ENCODE peak calls at places on chromosome 21, in four cellular contexts. One of them, this sample, is unnamed.

GRCh38 chr21:17901458-17902092 is 82.4 kb upstream of the C21orf91 start:
- DNase-seq in HepG2: no peak
- DNase-seq in K562: no peak
- DNase-seq in GM12878: peak; percentile 23
- DNase-seq in this sample: no peak

GRCh38 chr21:15763359-15763758 is 33.6 kb downstream of the USP25 start:
- DNase-seq in HepG2: no peak
- DNase-seq in K562: no peak
- DNase-seq in GM12878: no peak
- DNase-seq in this sample: no peak

GRCh38 chr21:38958940-38959685 is 153.4 kb downstream of the ETS2 start:
- DNase-seq in HepG2: peak; percentile 62
- DNase-seq in K562: no peak
- DNase-seq in GM12878: no peak
- DNase-seq in this sample: no peak

GRCh38 chr21:35026617-35027557 is 22.2 kb downstream of the RUNX1 start:
- DNase-seq in HepG2: peak; percentile 95
- DNase-seq in K562: peak; percentile 84
- DNase-seq in GM12878: no peak
- DNase-seq in this sample: no peak

GRCh38 chr21:38824124-38824822 is 18.5 kb downstream of the ETS2 start:
- DNase-seq in HepG2: peak; percentile 95
- DNase-seq in K562: no peak
- DNase-seq in GM12878: no peak
- DNase-seq in this sample: no peak

GRCh38 chr21:28393279-28393678 is 599.4 kb downstream of the LTN1 start:
- DNase-seq in HepG2: no peak
- DNase-seq in K562: no peak
- DNase-seq in GM12878: no peak
- DNase-seq in this sample: no peak

GRCh38 chr21:15841856-15842564 is 112.2 kb downstream of the USP25 start:
- DNase-seq in HepG2: no peak
- DNase-seq in K562: no peak
- DNase-seq in GM12878: no peak
- DNase-seq in this sample: no peak

GRCh38 chr21:28543975-28544374 is 448.7 kb downstream of the LTN1 start:
- DNase-seq in HepG2: no peak
- DNase-seq in K562: no peak
- DNase-seq in GM12878: no peak
- DNase-seq in this sample: no peak

GRCh38 chr21:28943631-28944030 is 49.0 kb downstream of the LTN1 start:
- DNase-seq in HepG2: no peak
- DNase-seq in K562: no peak
- DNase-seq in GM12878: no peak
- DNase-seq in this sample: no peak

GRCh38 chr21:14758849-14759248 is 212.7 kb upstream of the SAMSN1 start:
- DNase-seq in HepG2: no peak
- DNase-seq in K562: no peak
- DNase-seq in GM12878: no peak
- DNase-seq in this sample: no peak

GRCh38 chr21:27246741-27247140 is 279.9 kb upstream of the ADAMTS5 start:
- DNase-seq in HepG2: no peak
- DNase-seq in K562: no peak
- DNase-seq in GM12878: no peak
- DNase-seq in this sample: no peak

GRCh38 chr21:46326110-46326703 is 2.3 kb downstream of the PCNT start:
- DNase-seq in HepG2: peak; percentile 32
- DNase-seq in K562: no peak
- DNase-seq in GM12878: no peak
- DNase-seq in this sample: no peak

GRCh38 chr21:46323710-46324389 is at the start of the genes C21orf58 and PCNT:
- DNase-seq in HepG2: peak; percentile 92
- DNase-seq in K562: peak; percentile 99
- DNase-seq in GM12878: peak; percentile 89
- DNase-seq in this sample: peak; percentile 93

GRCh38 chr21:46323227-46323709 is 402 bp downstream of the C21orf58 start:
- DNase-seq in HepG2: no peak
- DNase-seq in K562: no peak
- DNase-seq in GM12878: no peak
- DNase-seq in this sample: no peak

GRCh38 chr21:46325073-46325912 is 1.3 kb downstream of the PCNT start:
- DNase-seq in HepG2: peak; percentile 35
- DNase-seq in K562: peak; percentile 62
- DNase-seq in GM12878: no peak
- DNase-seq in this sample: peak; percentile 28

DNA sequence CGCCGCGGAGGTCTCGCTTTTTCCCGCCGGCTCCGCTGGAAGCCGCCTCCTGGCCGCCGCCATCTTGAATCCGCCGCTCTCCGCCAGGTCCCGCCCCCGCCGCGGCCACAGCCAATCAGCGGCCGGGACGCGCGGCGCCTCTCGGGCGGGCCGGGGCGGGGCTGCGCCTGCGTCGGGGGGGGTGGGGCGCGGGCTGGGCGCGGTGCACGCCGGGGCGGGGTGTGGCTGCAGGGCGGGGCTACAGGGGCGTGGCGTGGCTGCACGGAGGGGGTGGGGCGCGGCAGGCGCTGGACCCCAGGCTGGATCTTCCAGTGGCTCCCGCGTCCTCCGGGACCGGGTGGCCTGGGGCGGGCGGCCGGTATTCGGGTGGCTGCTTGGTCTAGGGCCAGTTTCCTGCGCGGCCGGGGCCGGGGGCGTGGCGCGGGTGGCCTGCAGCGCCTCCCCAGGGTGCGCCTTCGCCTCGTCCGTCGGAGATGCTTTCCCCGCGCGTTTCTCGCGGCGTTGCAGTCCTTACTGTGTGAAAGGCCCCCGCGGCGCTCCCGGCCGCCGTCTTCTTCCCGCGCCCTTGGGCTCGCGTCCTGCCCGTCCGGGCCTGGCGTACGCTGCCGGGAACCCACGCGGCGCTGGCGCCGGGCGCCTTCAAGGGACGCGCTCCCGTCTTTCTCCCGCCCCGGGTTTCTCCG is 575 bp downstream of the PCNT start:
- DNase-seq in HepG2: peak; percentile 42
- DNase-seq in K562: peak; percentile 96
- DNase-seq in GM12878: no peak
- DNase-seq in this sample: peak; percentile 46
- TF ChIP-seq CTCF in HepG2: peak; percentile 2
- TF ChIP-seq CTCF in K562: peak; percentile 25
- TF ChIP-seq CTCF in GM12878: peak; percentile 19
- TF ChIP-seq CTCF in this sample: no peak

GRCh38 chr21:42594616-42595280 is 58.7 kb upstream of the PDE9A start:
- DNase-seq in HepG2: no peak
- DNase-seq in K562: no peak
- DNase-seq in GM12878: no peak
- DNase-seq in this sample: no peak

GRCh38 chr21:42597487-42598158 is 55.8 kb upstream of the PDE9A start:
- DNase-seq in HepG2: no peak
- DNase-seq in K562: no peak
- DNase-seq in GM12878: peak; percentile 15
- DNase-seq in this sample: no peak

GRCh38 chr21:42595281-42596187 is 57.9 kb upstream of the PDE9A start:
- DNase-seq in HepG2: no peak
- DNase-seq in K562: no peak
- DNase-seq in GM12878: no peak
- DNase-seq in this sample: no peak

GRCh38 chr21:42598159-42598735 is 55.2 kb upstream of the PDE9A start:
- DNase-seq in HepG2: no peak
- DNase-seq in K562: no peak
- DNase-seq in GM12878: no peak
- DNase-seq in this sample: no peak

DNA sequence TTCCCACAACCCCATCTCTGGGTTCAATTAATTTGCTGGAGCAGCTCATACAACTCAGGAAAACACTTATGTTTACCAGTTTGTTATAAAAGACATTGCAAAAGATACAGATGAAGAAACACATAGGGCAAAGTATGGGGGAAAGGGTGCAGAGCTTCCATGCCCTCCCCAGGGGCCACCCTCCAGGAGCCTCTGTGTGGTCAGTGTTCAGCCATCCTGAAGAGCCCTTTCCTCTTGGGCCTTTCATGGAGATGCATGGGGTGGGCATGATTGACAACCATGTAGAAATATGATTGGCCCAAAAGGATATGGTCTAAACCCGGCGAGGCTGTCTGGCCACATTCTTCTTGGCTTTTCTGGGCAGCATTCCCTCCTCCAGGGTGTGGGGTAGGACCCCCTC is 56.8 kb upstream of the PDE9A start:
- DNase-seq in HepG2: no peak
- DNase-seq in K562: no peak
- DNase-seq in GM12878: no peak
- DNase-seq in this sample: no peak
- TF ChIP-seq EZH2 in HepG2: no peak
- TF ChIP-seq EZH2 in K562: no peak
- TF ChIP-seq EZH2 in GM12878: no peak
- TF ChIP-seq EZH2 in this sample: no peak

GRCh38 chr21:46122241-46122671 is 24.3 kb downstream of the COL6A2 start:
- DNase-seq in HepG2: no peak
- DNase-seq in K562: no peak
- DNase-seq in GM12878: no peak
- DNase-seq in this sample: no peak

GRCh38 chr21:46125846-46126301 is 28.0 kb downstream of the COL6A2 start:
- DNase-seq in HepG2: no peak
- DNase-seq in K562: no peak
- DNase-seq in GM12878: no peak
- DNase-seq in this sample: no peak

GRCh38 chr21:46122758-46123683 is 25.1 kb downstream of the COL6A2 start:
- DNase-seq in HepG2: no peak
- DNase-seq in K562: no peak
- DNase-seq in GM12878: no peak
- DNase-seq in this sample: no peak

GRCh38 chr21:46124926-46125845 is 27.3 kb downstream of the COL6A2 start:
- DNase-seq in HepG2: no peak
- DNase-seq in K562: no peak
- DNase-seq in GM12878: no peak
- DNase-seq in this sample: no peak

GRCh38 chr21:46124083-46124925 is 26.4 kb downstream of the COL6A2 start:
- DNase-seq in HepG2: no peak
- DNase-seq in K562: no peak
- DNase-seq in GM12878: no peak
- DNase-seq in this sample: no peak
- TF ChIP-seq ZNF274 in HepG2: no peak
- TF ChIP-seq ZNF274 in K562: no peak
- TF ChIP-seq ZNF274 in GM12878: no peak
- TF ChIP-seq ZNF274 in this sample: no peak

GRCh38 chr21:42338730-42339715 is 11.8 kb downstream of the TFF2 start:
- DNase-seq in HepG2: no peak
- DNase-seq in K562: no peak
- DNase-seq in GM12878: no peak
- DNase-seq in this sample: no peak

GRCh38 chr21:42337276-42337675 is 13.5 kb downstream of the TFF2 start:
- DNase-seq in HepG2: no peak
- DNase-seq in K562: no peak
- DNase-seq in GM12878: no peak
- DNase-seq in this sample: no peak

GRCh38 chr21:42340187-42340586 is 10.6 kb downstream of the TFF2 start:
- DNase-seq in HepG2: no peak
- DNase-seq in K562: no peak
- DNase-seq in GM12878: no peak
- DNase-seq in this sample: no peak

GRCh38 chr21:42336065-42336464 is 14.7 kb downstream of the TFF2 start:
- DNase-seq in HepG2: peak; percentile 7
- DNase-seq in K562: no peak
- DNase-seq in GM12878: no peak
- DNase-seq in this sample: no peak

GRCh38 chr21:42337830-42338729 is 12.7 kb downstream of the TFF2 start:
- DNase-seq in HepG2: peak; percentile 70
- DNase-seq in K562: peak; percentile 73
- DNase-seq in GM12878: no peak
- DNase-seq in this sample: no peak
- TF ChIP-seq CTCF in HepG2: peak; percentile 87
- TF ChIP-seq CTCF in K562: peak; percentile 87
- TF ChIP-seq CTCF in GM12878: peak; percentile 62
- TF ChIP-seq CTCF in this sample: peak; percentile 34

GRCh38 chr21:33070921-33071877 is 1.3 kb downstream of the OLIG1 start:
- DNase-seq in HepG2: no peak
- DNase-seq in K562: no peak
- DNase-seq in GM12878: no peak
- DNase-seq in this sample: no peak
- TF ChIP-seq EZH2 in HepG2: peak; percentile 62
- TF ChIP-seq EZH2 in K562: no peak
- TF ChIP-seq EZH2 in GM12878: peak; percentile 77
- TF ChIP-seq EZH2 in this sample: no peak

GRCh38 chr21:44299458-44300261 is at the start of gene PFKL:
- DNase-seq in HepG2: peak; percentile 24
- DNase-seq in K562: peak; percentile 94
- DNase-seq in GM12878: peak; percentile 59
- DNase-seq in this sample: no peak
- TF ChIP-seq ZNF274 in HepG2: peak; percentile 73
- TF ChIP-seq ZNF274 in K562: no peak
- TF ChIP-seq ZNF274 in GM12878: no peak
- TF ChIP-seq ZNF274 in this sample: no peak

GRCh38 chr21:31786164-31786920 is 54.4 kb upstream of the SCAF4 start:
- DNase-seq in HepG2: no peak
- DNase-seq in K562: no peak
- DNase-seq in GM12878: no peak
- DNase-seq in this sample: no peak

GRCh38 chr21:31781737-31782136 is 49.8 kb upstream of the SCAF4 start:
- DNase-seq in HepG2: no peak
- DNase-seq in K562: no peak
- DNase-seq in GM12878: no peak
- DNase-seq in this sample: no peak

GRCh38 chr21:31777857-31778256 is 45.9 kb upstream of the SCAF4 start:
- DNase-seq in HepG2: no peak
- DNase-seq in K562: no peak
- DNase-seq in GM12878: no peak
- DNase-seq in this sample: no peak

GRCh38 chr21:31780944-31781343 is 49.0 kb upstream of the SCAF4 start:
- DNase-seq in HepG2: peak; percentile 20
- DNase-seq in K562: no peak
- DNase-seq in GM12878: no peak
- DNase-seq in this sample: peak; percentile 47
- TF ChIP-seq CTCF in HepG2: peak; percentile 38
- TF ChIP-seq CTCF in K562: peak; percentile 25
- TF ChIP-seq CTCF in GM12878: peak; percentile 32
- TF ChIP-seq CTCF in this sample: peak; percentile 26

This sample was measured in HCT116.